ENCODE peak calls at places on chromosomes 7 and 10, in four cellular contexts. H is fibroblast of lung, P is pancreas, S is colonic mucosa. U is an unnamed sample.

GRCh38 chr10:73584737-73585136 is 6.4 kb downstream of the USP54 start:
- DNase-seq in P (no peak), S (no peak), H (peak), U (peak)

GRCh38 chr7:43247757-43248156 is 135.3 kb downstream of the HECW1 start:
- DNase-seq in H (no peak), S (no peak), P (no peak), U (no peak)

GRCh38 chr7:45922810-45923209 is 1.7 kb upstream of the IGFBP3 start:
- DNase-seq in S (no peak), H (peak), P (no peak), U (no peak)

GRCh38 chr7:114051871-114052324 is 133.1 kb upstream of the PPP1R3A start:
- DNase-seq in P (no peak), S (no peak), H (no peak), U (no peak)

GRCh38 chr7:2947381-2947780 is 96.3 kb downstream of the CARD11 start:
- DNase-seq in H (no peak), P (no peak), S (no peak), U (no peak)

GRCh38 chr10:25174461-25175230 is at the start of gene GPR158:
- DNase-seq in H (peak), P (peak), S (peak), U (peak)

GRCh38 chr10:79139124-79139835 is 70.5 kb downstream of the ZMIZ1 start:
- DNase-seq in S (no peak), H (peak), P (no peak), U (peak)

GRCh38 chr7:157073949-157074624 is 63.6 kb upstream of the MNX1 start:
- DNase-seq in S (no peak), H (no peak), P (no peak), U (no peak)

GRCh38 chr10:72367301-72367970 is 12.7 kb upstream of the DNAJB12 start:
- DNase-seq in H (no peak), S (no peak), P (no peak), U (peak)

GRCh38 chr10:106440355-106440754 is 724.2 kb downstream of the SORCS1 start:
- DNase-seq in P (no peak), S (no peak), H (peak), U (peak)

GRCh38 chr7:27442446-27442845 is 199.8 kb downstream of the EVX1 start:
- DNase-seq in S (no peak), P (no peak), H (peak), U (peak)

GRCh38 chr10:3217301-3217700 is 44.7 kb upstream of the PITRM1 start:
- DNase-seq in P (no peak), H (peak), S (no peak), U (peak)

GRCh38 chr7:27242580-27243339 is at the start of gene EVX1:
- DNase-seq in P (no peak), H (no peak), S (no peak), U (no peak)

GRCh38 chr7:93544686-93545085 is 29.8 kb downstream of the CALCR start:
- DNase-seq in S (no peak), H (no peak), P (no peak), U (peak)

GRCh38 chr10:97889461-97890265 is 40.0 kb downstream of the GOLGA7B start:
- DNase-seq in S (no peak), P (no peak), H (peak), U (peak)

GRCh38 chr10:1938317-1938716 is 201.0 kb upstream of the ADARB2 start:
- DNase-seq in H (no peak), P (no peak), S (no peak), U (no peak)

GRCh38 chr7:1595636-1596035 is 25.8 kb upstream of the PSMG3 start:
- DNase-seq in P (no peak), H (no peak), S (no peak), U (no peak)

GRCh38 chr7:108030536-108030935 is 27.6 kb upstream of the LAMB1 start:
- DNase-seq in S (no peak), P (no peak), H (peak), U (peak)

GRCh38 chr10:132417957-132418441 is 21.0 kb downstream of the PWWP2B start:
- DNase-seq in P (no peak), H (no peak), S (no peak), U (no peak)

GRCh38 chr10:93873427-93874115 is 20.2 kb upstream of the SLC35G1 start:
- DNase-seq in P (no peak), H (peak), S (no peak), U (peak)

GRCh38 chr10:96334888-96335526 is 23.8 kb downstream of the OPALIN start:
- DNase-seq in H (peak), S (peak), P (no peak), U (peak)

GRCh38 chr10:77571490-77571889 is 66.1 kb downstream of the KCNMA1 start:
- DNase-seq in H (no peak), P (peak), S (peak), U (no peak)

GRCh38 chr7:106110238-106110560 is 1.9 kb downstream of the SYPL1 start:
- DNase-seq in H (no peak), P (no peak), S (no peak), U (peak)

GRCh38 chr7:118590107-118590506 is 365.6 kb downstream of the ANKRD7 start:
- DNase-seq in S (no peak), H (no peak), P (no peak), U (peak)

GRCh38 chr7:90686146-90686545 is 90.0 kb downstream of the CDK14 start:
- DNase-seq in H (no peak), P (no peak), S (no peak), U (no peak)

GRCh38 chr7:128697301-128697905 is 25.3 kb downstream of the GARIN1A start:
- DNase-seq in S (peak), P (peak), H (peak), U (peak)
- TF ChIP-seq CTCF in S (no peak), P (no peak), H (peak), U (peak)

GRCh38 chr7:139981533-139981932 is 81.2 kb downstream of the PARP12 start:
- DNase-seq in H (no peak), S (no peak), P (no peak), U (no peak)
- H3K4me3 ChIP-seq in H (no peak), S (no peak), P (no peak), U (no peak)

GRCh38 chr10:28676968-28677888 is at the start of gene BAMBI:
- DNase-seq in H (peak), P (peak), S (peak), U (peak)
- TF ChIP-seq CTCF in H (peak), P (peak), S (peak), U (peak)

DNA sequence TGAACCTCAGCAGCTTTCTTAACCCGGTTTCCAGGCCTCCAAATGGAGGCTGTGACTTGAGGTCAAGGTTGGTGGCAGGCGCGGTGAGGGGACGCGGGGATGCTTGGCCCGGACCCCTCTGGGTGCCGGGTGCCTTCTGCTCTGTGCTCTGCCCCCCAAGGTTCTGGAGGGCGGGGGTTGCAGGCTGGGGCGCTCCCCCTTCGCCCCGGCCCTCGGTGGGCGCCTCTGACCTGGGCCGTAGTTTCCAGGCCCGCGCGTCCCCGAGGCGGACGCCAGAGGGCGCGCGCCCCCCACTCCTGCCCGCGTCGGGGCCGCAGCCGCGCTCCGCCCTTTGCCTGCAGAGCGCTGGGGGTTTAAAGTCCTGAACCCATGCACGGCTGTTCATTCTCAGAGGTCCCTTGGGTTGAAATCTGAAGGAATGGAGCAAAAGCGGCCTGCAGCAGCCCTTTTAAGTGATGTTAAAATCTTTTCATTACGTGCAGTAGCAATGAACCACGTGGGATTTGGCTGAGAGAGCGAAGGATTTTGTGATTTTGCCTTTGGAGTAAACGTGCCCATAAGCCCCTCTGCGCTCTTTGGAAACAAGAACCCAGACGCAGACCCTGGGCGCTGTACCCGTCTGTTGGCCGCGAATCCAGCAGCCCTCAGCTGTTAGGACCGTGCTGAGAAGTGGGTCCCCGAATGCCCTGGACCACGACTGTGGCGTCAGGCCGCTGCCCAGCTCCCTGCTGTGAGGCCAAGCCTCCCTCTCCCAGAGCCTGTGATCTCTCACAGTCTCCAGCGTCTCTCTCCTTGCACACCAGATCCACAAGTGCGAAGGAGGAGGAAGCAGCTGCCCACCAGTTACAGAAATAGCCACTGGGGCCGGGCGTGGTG is 135.0 kb downstream of the ACTR3B start:
- DNase-seq in H (no peak), S (no peak), P (no peak), U (no peak)
- H3K4me3 ChIP-seq in H (no peak), S (no peak), P (no peak), U (no peak)

GRCh38 chr7:132654150-132654549 is 77.9 kb upstream of the PLXNA4 start:
- DNase-seq in H (no peak), S (no peak), P (no peak), U (peak)

GRCh38 chr7:132652507-132652906 is 76.2 kb upstream of the PLXNA4 start:
- DNase-seq in S (no peak), P (no peak), H (no peak), U (no peak)

GRCh38 chr7:132653364-132653930 is 77.2 kb upstream of the PLXNA4 start:
- DNase-seq in S (no peak), H (no peak), P (no peak), U (no peak)

GRCh38 chr7:132655071-132655761 is 78.9 kb upstream of the PLXNA4 start:
- DNase-seq in H (peak), S (peak), P (peak), U (peak)

GRCh38 chr7:132656846-132657776 is 80.8 kb upstream of the PLXNA4 start:
- DNase-seq in P (no peak), H (no peak), S (no peak), U (no peak)
- TF ChIP-seq CTCF in P (peak), H (peak), S (no peak), U (peak)

GRCh38 chr10:13118784-13119133 is 18.8 kb downstream of the OPTN start:
- DNase-seq in H (no peak), P (no peak), S (no peak), U (no peak)

GRCh38 chr10:13113544-13113943 is 13.6 kb downstream of the OPTN start:
- DNase-seq in H (no peak), P (no peak), S (no peak), U (no peak)

GRCh38 chr10:13117842-13118783 is 18.1 kb downstream of the OPTN start:
- DNase-seq in P (no peak), H (no peak), S (no peak), U (no peak)

GRCh38 chr10:13120786-13121499 is 21.0 kb downstream of the OPTN start:
- DNase-seq in H (no peak), S (no peak), P (no peak), U (no peak)

DNA sequence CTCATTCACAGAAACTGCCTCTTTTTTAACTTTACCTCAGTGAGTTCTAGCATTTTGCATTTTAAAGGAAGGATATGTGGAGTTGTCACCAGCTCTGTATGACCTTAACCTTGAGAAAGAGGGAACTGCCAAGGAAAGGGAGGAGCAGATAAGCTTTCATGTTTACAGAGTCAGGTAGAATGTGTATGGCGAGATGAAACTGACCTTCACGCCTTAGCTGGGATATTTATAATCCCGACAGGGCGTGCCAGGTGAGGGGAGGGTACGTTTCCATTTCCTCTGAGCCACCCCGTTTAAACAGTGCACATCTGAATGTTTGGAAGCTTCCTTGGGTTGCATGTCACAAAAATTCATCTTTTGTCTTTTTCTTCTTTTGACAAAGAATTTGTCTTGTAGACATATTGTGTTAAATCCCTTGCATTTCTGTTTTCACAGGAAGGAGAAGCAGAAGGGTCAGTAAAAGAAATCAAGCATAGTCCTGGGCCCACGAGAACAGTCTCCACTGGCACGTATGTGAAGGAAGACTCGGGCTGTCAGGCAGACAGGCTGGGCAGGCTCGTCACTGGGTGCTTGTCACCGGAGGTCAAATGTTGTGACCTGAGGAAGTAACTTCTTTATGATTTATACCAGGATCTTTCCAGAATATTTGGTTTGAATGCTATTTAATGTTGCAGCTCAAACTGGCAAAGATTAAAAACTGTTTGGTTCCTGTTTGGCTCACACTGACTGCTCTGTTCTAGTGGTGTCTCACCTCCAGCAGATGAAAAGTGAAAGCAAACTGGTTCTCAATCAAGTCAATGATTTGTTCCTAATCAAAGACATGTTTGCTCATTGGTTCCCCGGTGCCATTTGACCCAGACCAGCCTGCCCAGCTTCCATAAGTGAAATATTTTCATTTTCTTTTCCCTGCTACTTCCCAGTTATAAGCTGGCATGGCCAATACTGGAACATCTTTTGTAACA is 16.1 kb downstream of the OPTN start:
- DNase-seq in P (no peak), H (no peak), S (peak), U (no peak)
- H3K4me3 ChIP-seq in P (no peak), H (no peak), S (no peak), U (no peak)

U was measured in astrocyte of the spinal cord.